ENCODE peak calls at places on chromosomes 2 and 18, in ten cellular contexts. M, L, C, Q, A, S, Z, O, V and W are unnamed samples.

GRCh38 chr2:160214461-160215055 is 14.5 kb upstream of the ITGB6 start:
- DNase-seq in V (peak; percentile 54), M (no peak), Z (peak; percentile 64), O (no peak), Q (no peak), A (peak; percentile 87), S (peak; percentile 97), L (peak; percentile 19), C (peak; percentile 20), W (no peak)

GRCh38 chr2:112906276-112906675 is 4.7 kb upstream of the IL37 start:
- DNase-seq in M (no peak), Q (no peak), C (no peak), S (no peak), A (no peak), O (no peak), L (no peak), V (peak; percentile 14), Z (no peak), W (no peak)

GRCh38 chr2:206851511-206851910 is 86.1 kb downstream of the FASTKD2 start:
- DNase-seq in A (no peak), Z (no peak), S (no peak), O (no peak), L (no peak), M (no peak), C (no peak), V (no peak), Q (no peak), W (no peak)

GRCh38 chr2:120470041-120470716 is 124.2 kb downstream of the INHBB start:
- DNase-seq in O (no peak), A (peak; percentile 97), S (peak; percentile 91), M (peak; percentile 96), C (peak; percentile 84), Q (peak; percentile 83), L (peak; percentile 72), Z (peak; percentile 91), V (peak; percentile 33), W (peak; percentile 44)

GRCh38 chr2:38107738-38108410 is 31.9 kb upstream of the CYP1B1 start:
- DNase-seq in C (no peak), S (no peak), V (no peak), M (no peak), O (no peak), L (no peak), Q (no peak), Z (no peak), A (no peak), W (no peak)

GRCh38 chr2:43764086-43764710 is 9.6 kb upstream of the DYNC2LI1 start:
- DNase-seq in V (no peak), Z (no peak), A (no peak), L (no peak), M (no peak), C (no peak), S (no peak), Q (no peak), O (no peak), W (no peak)

GRCh38 chr18:64258111-64258650 is 109.3 kb upstream of the LINC00305 start:
- DNase-seq in Q (no peak), A (no peak), M (no peak), C (no peak), V (no peak), O (no peak), S (no peak), L (no peak), Z (no peak), W (no peak)

GRCh38 chr2:152542995-152543481 is 174.2 kb downstream of the PRPF40A start:
- DNase-seq in Q (peak; percentile 80), V (no peak), A (peak; percentile 74), C (peak; percentile 65), S (peak; percentile 99), L (no peak), O (no peak), M (no peak), Z (no peak), W (peak; percentile 47)

GRCh38 chr2:180604077-180604476 is 376.3 kb upstream of the UBE2E3 start:
- DNase-seq in Q (no peak), M (no peak), S (peak; percentile 6), Z (no peak), O (no peak), C (no peak), L (no peak), A (no peak), V (peak; percentile 10), W (peak; percentile 22)

GRCh38 chr2:110755494-110756078 is 23.2 kb downstream of the ACOXL start:
- DNase-seq in Z (no peak), M (no peak), C (no peak), A (peak; percentile 68), Q (no peak), O (no peak), L (no peak), S (peak; percentile 7), V (no peak), W (no peak)

GRCh38 chr2:19128148-19128547 is 230.3 kb downstream of the OSR1 start:
- DNase-seq in M (no peak), A (no peak), V (no peak), O (no peak), S (no peak), Q (no peak), C (no peak), Z (no peak), L (no peak), W (no peak)

GRCh38 chr2:36701918-36702317 is 5.4 kb downstream of the VIT start:
- DNase-seq in A (no peak), L (no peak), Q (no peak), O (no peak), Z (no peak), M (no peak), C (no peak), V (no peak), S (no peak), W (no peak)

GRCh38 chr2:156356006-156356764 is 23.7 kb upstream of the NR4A2 start:
- DNase-seq in S (peak; percentile 56), L (no peak), V (no peak), A (no peak), Z (no peak), Q (no peak), C (no peak), O (no peak), M (no peak), W (no peak)

GRCh38 chr2:48092846-48093498 is 186.7 kb upstream of the FBXO11 start:
- DNase-seq in A (peak; percentile 8), M (no peak), Z (no peak), C (no peak), S (peak; percentile 31), O (no peak), V (no peak), Q (no peak), L (no peak), W (no peak)

GRCh38 chr2:132037527-132038178 is 124.1 kb downstream of the ANKRD30BL start:
- DNase-seq in O (peak; percentile 9), C (no peak), V (peak; percentile 14), Q (no peak), S (peak; percentile 13), L (no peak), Z (peak; percentile 58), M (no peak), A (peak; percentile 27), W (peak; percentile 52)

GRCh38 chr2:65027611-65028244 is 28.5 kb upstream of the CEP68 start:
- DNase-seq in A (peak; percentile 78), M (no peak), Z (no peak), V (no peak), Q (no peak), S (no peak), O (no peak), C (no peak), L (no peak), W (no peak)

DNA sequence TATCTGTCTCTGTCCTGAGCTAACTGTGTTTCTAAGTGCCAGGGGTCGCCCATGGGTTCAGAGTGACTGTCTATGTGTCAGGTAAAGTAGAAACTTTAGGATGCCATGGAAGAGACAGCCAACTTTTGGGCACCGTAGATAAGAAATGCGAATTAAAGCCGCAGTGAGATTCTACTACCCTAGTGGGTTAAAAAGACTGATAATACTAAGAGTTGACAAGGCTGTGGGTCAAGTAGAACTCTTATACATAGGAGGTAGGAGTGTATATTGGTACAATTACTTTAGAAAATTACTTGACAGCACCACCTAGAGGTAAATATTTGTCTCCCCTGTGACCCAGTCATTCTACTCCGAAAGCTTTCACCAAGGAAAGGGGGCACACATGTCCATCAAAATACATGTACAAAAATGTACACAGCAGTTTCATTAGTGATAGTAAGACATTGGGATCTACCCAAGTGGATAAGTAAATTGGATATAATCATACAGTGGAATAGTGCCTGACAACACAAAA is 371.3 kb downstream of the SLC4A3 start:
- DNase-seq in S (no peak), Q (no peak), V (no peak), O (peak; percentile 9), L (no peak), M (no peak), C (no peak), A (no peak), Z (no peak), W (no peak)
- TF ChIP-seq CTCF in S (no peak), Q (no peak), V (no peak), O (no peak), L (no peak), M (no peak), C (no peak), A (peak; percentile 16), Z (no peak), W (no peak)

GRCh38 chr2:169623224-169623623 is 39.1 kb downstream of the PPIG start:
- DNase-seq in Z (no peak), S (no peak), L (no peak), M (no peak), C (no peak), A (no peak), O (no peak), V (no peak), Q (no peak), W (no peak)
- TF ChIP-seq CTCF in Z (no peak), S (no peak), L (no peak), M (no peak), C (no peak), A (no peak), O (no peak), V (no peak), Q (no peak), W (no peak)

GRCh38 chr18:45384137-45384998 is 230.9 kb upstream of the SLC14A2 start:
- DNase-seq in Z (no peak), Q (no peak), C (no peak), L (no peak), V (peak; percentile 71), S (peak; percentile 50), M (no peak), A (peak; percentile 50), O (peak; percentile 65), W (peak; percentile 66)
- TF ChIP-seq CTCF in Z (peak; percentile 68), Q (peak; percentile 62), C (peak; percentile 48), L (peak; percentile 72), V (peak; percentile 89), S (peak; percentile 53), M (peak; percentile 53), A (peak; percentile 64), O (peak; percentile 48), W (peak; percentile 85)

DNA sequence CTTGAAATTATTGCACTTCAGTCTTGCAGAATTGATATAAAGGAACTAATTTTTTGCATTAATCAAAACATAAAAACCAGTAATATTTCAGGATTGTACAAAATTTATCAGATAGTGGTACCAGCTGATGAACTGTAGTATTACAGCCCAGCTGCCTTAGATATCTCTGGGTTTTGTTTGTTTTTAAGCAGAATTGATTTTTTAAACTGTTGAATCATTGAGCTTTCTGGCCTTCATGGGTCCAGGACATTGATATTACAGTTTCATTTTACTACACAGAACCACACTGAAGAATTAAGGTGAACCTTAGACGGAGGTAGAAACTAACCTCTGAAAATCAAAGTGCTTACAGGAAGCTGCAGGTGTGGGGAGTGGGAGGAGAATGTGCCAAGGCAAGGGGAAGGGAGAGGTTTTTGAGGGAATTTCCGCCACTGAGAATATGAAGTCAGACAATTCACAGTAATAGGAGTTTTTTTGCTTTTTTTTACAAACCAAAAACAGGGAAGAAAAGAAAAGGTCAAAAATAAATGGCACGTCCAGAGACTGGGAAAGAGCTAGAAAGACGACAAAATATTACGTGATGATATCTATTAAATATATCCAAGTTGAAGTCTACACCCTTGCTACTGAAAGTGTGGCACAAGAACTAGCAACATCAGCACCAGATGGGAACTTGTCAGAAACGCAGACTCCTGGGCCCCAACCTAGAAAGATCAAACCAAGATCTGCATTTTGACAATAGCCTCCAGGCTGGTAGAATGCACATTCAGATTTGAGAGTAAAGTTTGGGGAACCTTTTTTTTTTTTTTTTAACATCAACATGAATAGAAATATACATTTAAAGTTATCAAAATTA is 40.8 kb upstream of the SPAG16 start:
- DNase-seq in L (no peak), A (no peak), S (no peak), C (no peak), M (no peak), Z (no peak), O (no peak), V (no peak), Q (no peak), W (no peak)
- TF ChIP-seq CTCF in L (no peak), A (no peak), S (no peak), C (no peak), M (no peak), Z (no peak), O (no peak), V (no peak), Q (no peak), W (no peak)